ENCODE peak calls at places on chromosomes 7 and 10, in five cellular contexts. One of them, this sample, is unnamed.

GRCh38 chr10:70680899-70681730 is 8.8 kb downstream of the ADAMTS14 start:
- ATAC-seq in body of pancreas: no peak
- ATAC-seq in K562: no peak
- ATAC-seq in PC-3: no peak
- ATAC-seq in GM12878: no peak
- ATAC-seq in this sample: no peak

GRCh38 chr7:74097937-74098614 is 14.5 kb downstream of the LIMK1 start:
- ATAC-seq in body of pancreas: no peak
- ATAC-seq in K562: no peak
- ATAC-seq in PC-3: peak; percentile 78
- ATAC-seq in GM12878: no peak
- ATAC-seq in this sample: peak; percentile 71

GRCh38 chr7:91079491-91079890 is 184.7 kb upstream of the FZD1 start:
- ATAC-seq in body of pancreas: no peak
- ATAC-seq in K562: no peak
- ATAC-seq in PC-3: no peak
- ATAC-seq in GM12878: no peak
- ATAC-seq in this sample: no peak

GRCh38 chr7:135681758-135682157 is 19.4 kb downstream of the STMP1 start:
- ATAC-seq in body of pancreas: no peak
- ATAC-seq in K562: peak; percentile 52
- ATAC-seq in PC-3: no peak
- ATAC-seq in GM12878: no peak
- ATAC-seq in this sample: no peak

GRCh38 chr10:49741108-49741995 is 20.8 kb downstream of the OGDHL start:
- ATAC-seq in body of pancreas: no peak
- ATAC-seq in K562: peak; percentile 7
- ATAC-seq in PC-3: no peak
- ATAC-seq in GM12878: peak; percentile 32
- ATAC-seq in this sample: no peak

GRCh38 chr7:123112833-123113232 is 86.9 kb downstream of the SLC13A1 start:
- ATAC-seq in body of pancreas: no peak
- ATAC-seq in K562: no peak
- ATAC-seq in PC-3: no peak
- ATAC-seq in GM12878: no peak
- ATAC-seq in this sample: no peak

GRCh38 chr10:7218974-7219373 is 191.9 kb downstream of the SFMBT2 start:
- ATAC-seq in body of pancreas: no peak
- ATAC-seq in K562: peak; percentile 31
- ATAC-seq in PC-3: no peak
- ATAC-seq in GM12878: no peak
- ATAC-seq in this sample: peak; percentile 71

GRCh38 chr10:28180654-28181053 is 122.2 kb downstream of the MPP7 start:
- ATAC-seq in body of pancreas: no peak
- ATAC-seq in K562: no peak
- ATAC-seq in PC-3: peak; percentile 45
- ATAC-seq in GM12878: no peak
- ATAC-seq in this sample: no peak

GRCh38 chr7:5634107-5634950 is 147.1 kb downstream of the RNF216 start:
- ATAC-seq in body of pancreas: peak; percentile 28
- ATAC-seq in K562: peak; percentile 57
- ATAC-seq in PC-3: no peak
- ATAC-seq in GM12878: no peak
- ATAC-seq in this sample: peak; percentile 62

GRCh38 chr10:12463459-12463838 is 114.1 kb downstream of the CAMK1D start:
- ATAC-seq in body of pancreas: no peak
- ATAC-seq in K562: no peak
- ATAC-seq in PC-3: no peak
- ATAC-seq in GM12878: peak; percentile 72
- ATAC-seq in this sample: no peak

GRCh38 chr10:100342627-100342972 is 4.4 kb upstream of the SCD start:
- ATAC-seq in body of pancreas: no peak
- ATAC-seq in K562: no peak
- ATAC-seq in PC-3: no peak
- ATAC-seq in GM12878: no peak
- ATAC-seq in this sample: no peak

GRCh38 chr7:98628916-98629525 is 11.9 kb downstream of the NPTX2 start:
- ATAC-seq in body of pancreas: no peak
- ATAC-seq in K562: no peak
- ATAC-seq in PC-3: peak; percentile 50
- ATAC-seq in GM12878: no peak
- ATAC-seq in this sample: no peak

GRCh38 chr10:86914734-86915133 is 42.7 kb downstream of the MMRN2 start:
- ATAC-seq in body of pancreas: no peak
- ATAC-seq in K562: no peak
- ATAC-seq in PC-3: no peak
- ATAC-seq in GM12878: no peak
- ATAC-seq in this sample: no peak

GRCh38 chr10:48804740-48805182 is 120.1 kb downstream of the WDFY4 start:
- ATAC-seq in body of pancreas: no peak
- ATAC-seq in K562: peak; percentile 55
- ATAC-seq in PC-3: no peak
- ATAC-seq in GM12878: peak; percentile 53
- ATAC-seq in this sample: no peak

GRCh38 chr10:116913681-116914080 is 64.4 kb downstream of the ENO4 start:
- ATAC-seq in body of pancreas: no peak
- ATAC-seq in K562: no peak
- ATAC-seq in PC-3: no peak
- ATAC-seq in GM12878: no peak
- ATAC-seq in this sample: no peak

GRCh38 chr7:116162236-116162635 is 48.1 kb upstream of the TES start:
- ATAC-seq in body of pancreas: no peak
- ATAC-seq in K562: no peak
- ATAC-seq in PC-3: no peak
- ATAC-seq in GM12878: peak; percentile 53
- ATAC-seq in this sample: no peak

GRCh38 chr10:71358292-71358691 is 38.4 kb upstream of the CDH23 start:
- ATAC-seq in body of pancreas: no peak
- ATAC-seq in K562: peak; percentile 53
- ATAC-seq in PC-3: no peak
- ATAC-seq in GM12878: no peak
- ATAC-seq in this sample: no peak

GRCh38 chr7:118312051-118312450 is 87.5 kb downstream of the ANKRD7 start:
- ATAC-seq in body of pancreas: no peak
- ATAC-seq in K562: no peak
- ATAC-seq in PC-3: no peak
- ATAC-seq in GM12878: peak; percentile 56
- ATAC-seq in this sample: no peak

GRCh38 chr7:116028808-116029207 is 1.8 kb downstream of the TFEC start:
- ATAC-seq in body of pancreas: no peak
- ATAC-seq in K562: no peak
- ATAC-seq in PC-3: no peak
- ATAC-seq in GM12878: peak; percentile 48
- ATAC-seq in this sample: no peak

GRCh38 chr7:17095001-17095574 is 203.4 kb upstream of the AHR start:
- ATAC-seq in body of pancreas: no peak
- ATAC-seq in K562: no peak
- ATAC-seq in PC-3: peak; percentile 83
- ATAC-seq in GM12878: no peak
- ATAC-seq in this sample: no peak

GRCh38 chr7:51141451-51141971 is 175.1 kb downstream of the COBL start:
- ATAC-seq in body of pancreas: peak; percentile 41
- ATAC-seq in K562: no peak
- ATAC-seq in PC-3: peak; percentile 58
- ATAC-seq in GM12878: no peak
- ATAC-seq in this sample: peak; percentile 28

GRCh38 chr7:8391353-8392062 is 41.9 kb upstream of the NXPH1 start:
- ATAC-seq in body of pancreas: no peak
- ATAC-seq in K562: peak; percentile 58
- ATAC-seq in PC-3: no peak
- ATAC-seq in GM12878: peak; percentile 40
- ATAC-seq in this sample: no peak

GRCh38 chr7:42103456-42103855 is 133.6 kb downstream of the GLI3 start:
- ATAC-seq in body of pancreas: no peak
- ATAC-seq in K562: no peak
- ATAC-seq in PC-3: no peak
- ATAC-seq in GM12878: no peak
- ATAC-seq in this sample: peak; percentile 71

GRCh38 chr10:70836319-70836718 is 20.6 kb downstream of the SGPL1 start:
- ATAC-seq in body of pancreas: no peak
- ATAC-seq in K562: no peak
- ATAC-seq in PC-3: no peak
- ATAC-seq in GM12878: no peak
- ATAC-seq in this sample: no peak

GRCh38 chr10:121437596-121437995 is 160.6 kb downstream of the FGFR2 start:
- ATAC-seq in body of pancreas: no peak
- ATAC-seq in K562: no peak
- ATAC-seq in PC-3: no peak
- ATAC-seq in GM12878: no peak
- ATAC-seq in this sample: no peak

GRCh38 chr7:73891178-73891885 is 30.4 kb downstream of the TMEM270 start:
- ATAC-seq in body of pancreas: no peak
- ATAC-seq in K562: peak; percentile 56
- ATAC-seq in PC-3: no peak
- ATAC-seq in GM12878: no peak
- ATAC-seq in this sample: peak; percentile 1

GRCh38 chr7:82678259-82678658 is 234.7 kb upstream of the CACNA2D1 start:
- ATAC-seq in body of pancreas: no peak
- ATAC-seq in K562: no peak
- ATAC-seq in PC-3: no peak
- ATAC-seq in GM12878: no peak
- ATAC-seq in this sample: no peak

DNA sequence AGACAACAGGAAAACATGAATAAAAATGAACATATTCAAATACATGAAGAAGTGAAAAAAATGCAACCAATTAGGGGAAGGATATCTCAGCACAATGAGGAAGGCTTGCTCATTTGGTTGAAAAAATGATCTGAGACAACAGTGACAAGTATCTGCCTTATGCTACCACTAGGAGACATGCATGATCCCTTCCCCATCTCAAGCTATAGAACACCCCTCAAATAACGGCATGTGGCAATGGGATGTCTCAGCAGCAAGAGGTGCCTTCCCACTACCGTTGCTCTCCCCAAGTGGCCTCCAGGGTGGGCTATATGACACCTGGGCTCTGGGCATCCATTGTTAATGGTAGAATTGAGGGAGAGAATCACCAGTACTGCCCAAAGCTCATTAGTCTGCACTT is 98.1 kb upstream of the RSU1 start:
- ATAC-seq in body of pancreas: no peak
- ATAC-seq in K562: peak; percentile 53
- ATAC-seq in PC-3: no peak
- ATAC-seq in GM12878: no peak
- ATAC-seq in this sample: no peak
- H3K4me1 ChIP-seq in body of pancreas: no peaks in the 10 kb centered on the region
- H3K4me1 ChIP-seq in K562: no peaks in the 10 kb centered on the region
- H3K4me1 ChIP-seq in PC-3: no peaks in the 10 kb centered on the region
- H3K4me1 ChIP-seq in GM12878: no peaks in the 10 kb centered on the region
- H3K4me1 ChIP-seq in this sample: no peaks in the 10 kb centered on the region

GRCh38 chr10:29317423-29318021 is 28.7 kb downstream of the LYZL1 start:
- ATAC-seq in body of pancreas: no peak
- ATAC-seq in K562: no peak
- ATAC-seq in PC-3: no peak
- ATAC-seq in GM12878: no peak
- ATAC-seq in this sample: no peak

GRCh38 chr10:29315814-29316213 is 26.9 kb downstream of the LYZL1 start:
- ATAC-seq in body of pancreas: no peak
- ATAC-seq in K562: no peak
- ATAC-seq in PC-3: no peak
- ATAC-seq in GM12878: no peak
- ATAC-seq in this sample: no peak

GRCh38 chr10:29316308-29317026 is 27.6 kb downstream of the LYZL1 start:
- ATAC-seq in body of pancreas: no peak
- ATAC-seq in K562: no peak
- ATAC-seq in PC-3: no peak
- ATAC-seq in GM12878: no peak
- ATAC-seq in this sample: no peak

GRCh38 chr10:29317027-29317420 is 28.2 kb downstream of the LYZL1 start:
- ATAC-seq in body of pancreas: no peak
- ATAC-seq in K562: no peak
- ATAC-seq in PC-3: no peak
- ATAC-seq in GM12878: no peak
- ATAC-seq in this sample: no peak

GRCh38 chr10:29314726-29315125 is 25.9 kb downstream of the LYZL1 start:
- ATAC-seq in body of pancreas: no peak
- ATAC-seq in K562: no peak
- ATAC-seq in PC-3: no peak
- ATAC-seq in GM12878: no peak
- ATAC-seq in this sample: no peak
- H3K4me1 ChIP-seq in body of pancreas: peaks cover 23% of the 10 kb centered on the region
- H3K4me1 ChIP-seq in K562: no peaks in the 10 kb centered on the region
- H3K4me1 ChIP-seq in PC-3: peaks cover 46% of the 10 kb centered on the region
- H3K4me1 ChIP-seq in GM12878: no peaks in the 10 kb centered on the region
- H3K4me1 ChIP-seq in this sample: no peaks in the 10 kb centered on the region

GRCh38 chr10:88076027-88076880 is 212.8 kb downstream of the PTEN start:
- ATAC-seq in body of pancreas: no peak
- ATAC-seq in K562: no peak
- ATAC-seq in PC-3: no peak
- ATAC-seq in GM12878: peak; percentile 73
- ATAC-seq in this sample: no peak
- H3K4me1 ChIP-seq in body of pancreas: peaks cover 21% of the 10 kb centered on the region
- H3K4me1 ChIP-seq in K562: no peaks in the 10 kb centered on the region
- H3K4me1 ChIP-seq in PC-3: no peaks in the 10 kb centered on the region
- H3K4me1 ChIP-seq in GM12878: peaks cover 41% of the 10 kb centered on the region
- H3K4me1 ChIP-seq in this sample: no peaks in the 10 kb centered on the region

DNA sequence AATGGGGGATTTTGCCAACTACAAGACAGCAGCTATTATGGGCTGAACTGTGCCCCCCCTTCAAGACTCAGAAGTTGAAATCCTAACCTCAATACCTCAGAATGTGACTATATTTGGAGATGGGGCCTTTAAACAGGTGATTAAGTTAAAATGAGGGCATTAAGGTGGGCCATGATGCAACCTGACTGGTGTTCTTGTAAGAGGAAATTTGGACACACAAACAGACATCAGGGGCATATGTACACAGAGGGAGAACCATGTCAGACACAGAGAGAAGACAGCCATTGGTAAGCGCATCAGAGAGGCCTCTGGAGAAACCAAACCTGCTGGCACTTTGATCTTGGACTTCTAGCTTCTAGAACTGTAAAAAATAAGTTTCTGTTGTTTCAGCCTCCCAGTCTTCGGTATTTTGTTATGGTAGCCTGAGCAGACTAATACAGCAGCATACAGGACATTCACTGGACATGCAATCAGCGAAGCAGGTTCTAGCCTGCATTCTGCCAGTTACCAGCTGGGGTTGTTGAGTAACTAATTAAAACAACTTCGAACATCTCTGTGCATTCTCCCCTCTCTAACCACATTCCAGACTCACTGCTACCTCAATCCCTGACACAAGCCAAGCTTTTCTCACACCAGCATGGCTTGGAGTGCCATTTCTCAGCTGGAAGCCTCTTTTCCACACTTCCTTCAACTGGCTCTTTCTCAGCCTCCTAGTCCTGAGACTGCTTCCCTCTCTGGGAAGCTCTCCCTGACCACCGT is 141.4 kb downstream of the DOCK4 start:
- ATAC-seq in body of pancreas: no peak
- ATAC-seq in K562: no peak
- ATAC-seq in PC-3: no peak
- ATAC-seq in GM12878: no peak
- ATAC-seq in this sample: no peak
- H3K4me1 ChIP-seq in body of pancreas: peaks cover 9% of the 10 kb centered on the region
- H3K4me1 ChIP-seq in K562: no peaks in the 10 kb centered on the region
- H3K4me1 ChIP-seq in PC-3: peaks cover 5% of the 10 kb centered on the region
- H3K4me1 ChIP-seq in GM12878: no peaks in the 10 kb centered on the region
- H3K4me1 ChIP-seq in this sample: peaks cover 10% of the 10 kb centered on the region

This sample was measured in gastroesophageal sphincter.